ENCODE peak calls at places on chromosomes 11 and 22, in ten cellular contexts. O is IMR-90, P is adrenal gland, H is GM12878, D is prostate gland, W is spleen, E is body of pancreas, Q is HCT116, N is sigmoid colon, Z is lower leg skin. T is an unnamed sample.

GRCh38 chr22:19789406-19789805 is 28.8 kb downstream of the TBX1 start:
- DNase-seq in O (no peak), P (no peak), H (no peak), D (no peak), W (peak), E (no peak), Q (no peak), N (peak), Z (no peak), T (no peak)

GRCh38 chr22:17920145-17920605 is 104.2 kb downstream of the MICAL3 start:
- DNase-seq in O (peak), P (peak), H (no peak), D (peak), W (peak), E (no peak), Q (no peak), N (no peak), Z (no peak), T (peak)

GRCh38 chr22:36279219-36279666 is 26.3 kb downstream of the APOL1 start:
- DNase-seq in O (no peak), P (no peak), H (no peak), D (no peak), W (no peak), E (no peak), Q (no peak), N (no peak), Z (no peak), T (peak)

GRCh38 chr11:67563354-67564114 is 20.1 kb upstream of the GSTP1 start:
- DNase-seq in O (peak), P (peak), H (no peak), D (no peak), W (no peak), E (peak), Q (peak), N (peak), Z (no peak), T (peak)

GRCh38 chr11:129458756-129459535 is 83.3 kb downstream of the BARX2 start:
- DNase-seq in O (no peak), P (no peak), H (no peak), D (peak), W (no peak), E (no peak), Q (no peak), N (no peak), Z (no peak), T (no peak)

GRCh38 chr11:8709002-8709672 is 26.5 kb downstream of the RPL27A start:
- DNase-seq in O (peak), P (peak), H (no peak), D (peak), W (no peak), E (peak), Q (no peak), N (peak), Z (peak), T (peak)

GRCh38 chr11:84642500-84642899 is 984.6 kb downstream of the DLG2 start:
- DNase-seq in O (no peak), P (no peak), H (no peak), D (no peak), W (no peak), E (no peak), Q (no peak), N (no peak), Z (no peak), T (no peak)

GRCh38 chr11:48037709-48038468 is 57.5 kb downstream of the PTPRJ start:
- DNase-seq in O (peak), P (no peak), H (no peak), D (no peak), W (peak), E (no peak), Q (no peak), N (no peak), Z (no peak), T (no peak)

GRCh38 chr22:23014250-23014649 is 56.1 kb upstream of the GNAZ start:
- DNase-seq in O (no peak), P (no peak), H (no peak), D (no peak), W (no peak), E (no peak), Q (no peak), N (no peak), Z (no peak), T (no peak)

GRCh38 chr11:111923951-111924350 is 5.2 kb downstream of the C11orf52 start:
- DNase-seq in O (no peak), P (no peak), H (no peak), D (no peak), W (no peak), E (no peak), Q (no peak), N (peak), Z (no peak), T (no peak)

GRCh38 chr11:65505434-65506315 is 6.8 kb downstream of the MALAT1 start:
- DNase-seq in O (peak), P (peak), H (no peak), D (peak), W (no peak), E (no peak), Q (no peak), N (peak), Z (no peak), T (no peak)
- TF ChIP-seq POLR2A in O (no peak), P (peak), H (peak), D (peak), W (no peak), E (peak), Q (no peak), N (no peak), Z (no peak), T (no peak)

GRCh38 chr22:25763239-25763777 is 21.3 kb downstream of the MYO18B start:
- DNase-seq in O (no peak), P (no peak), H (no peak), D (no peak), W (no peak), E (no peak), Q (no peak), N (no peak), Z (no peak), T (no peak)

GRCh38 chr22:25765801-25766200 is 23.8 kb downstream of the MYO18B start:
- DNase-seq in O (no peak), P (no peak), H (no peak), D (no peak), W (no peak), E (no peak), Q (no peak), N (no peak), Z (no peak), T (no peak)

GRCh38 chr22:25765016-25765367 is 23.0 kb downstream of the MYO18B start:
- DNase-seq in O (no peak), P (no peak), H (no peak), D (no peak), W (no peak), E (no peak), Q (no peak), N (no peak), Z (no peak), T (no peak)

GRCh38 chr22:25766418-25766817 is 24.4 kb downstream of the MYO18B start:
- DNase-seq in O (no peak), P (no peak), H (no peak), D (no peak), W (no peak), E (no peak), Q (no peak), N (no peak), Z (no peak), T (no peak)

GRCh38 chr22:25764270-25765015 is 22.5 kb downstream of the MYO18B start:
- DNase-seq in O (no peak), P (no peak), H (no peak), D (no peak), W (peak), E (no peak), Q (no peak), N (no peak), Z (no peak), T (no peak)
- TF ChIP-seq CTCF in O (no peak), P (no peak), H (no peak), D (no peak), W (no peak), E (no peak), Q (peak), N (no peak), Z (no peak), T (no peak)

GRCh38 chr22:38481871-38482332 is 14.0 kb downstream of the KDELR3 start:
- DNase-seq in O (no peak), P (no peak), H (no peak), D (no peak), W (peak), E (peak), Q (no peak), N (no peak), Z (no peak), T (no peak)
- TF ChIP-seq POLR2A in O (no peak), P (no peak), H (peak), D (no peak), W (no peak), E (peak), Q (no peak), N (no peak), Z (no peak), T (no peak)

DNA sequence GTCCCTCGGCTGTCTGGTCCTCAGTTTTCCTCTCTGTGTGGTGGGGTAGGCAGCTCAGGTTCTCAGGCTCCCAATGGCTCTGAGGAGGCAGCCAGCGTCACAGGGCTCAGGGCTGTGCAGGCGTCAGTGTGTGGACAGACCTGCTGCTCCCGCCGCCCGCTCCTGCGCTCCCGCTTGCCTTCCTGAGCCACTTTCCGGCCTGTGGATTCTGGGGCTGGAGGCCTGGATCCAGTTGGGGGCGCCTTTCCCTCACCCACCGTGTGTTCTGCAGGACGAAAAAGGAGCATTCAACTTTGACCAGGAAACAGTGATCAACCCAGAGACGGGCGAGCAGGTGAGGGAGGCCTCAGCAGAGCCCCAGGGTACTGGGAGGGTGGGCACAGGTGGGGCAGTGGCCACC is 14.7 kb downstream of the DPP3 start:
- DNase-seq in O (no peak), P (no peak), H (no peak), D (no peak), W (no peak), E (no peak), Q (no peak), N (no peak), Z (no peak), T (no peak)
- TF ChIP-seq CTCF in O (no peak), P (no peak), H (no peak), D (no peak), W (no peak), E (no peak), Q (no peak), N (no peak), Z (no peak), T (no peak)

DNA sequence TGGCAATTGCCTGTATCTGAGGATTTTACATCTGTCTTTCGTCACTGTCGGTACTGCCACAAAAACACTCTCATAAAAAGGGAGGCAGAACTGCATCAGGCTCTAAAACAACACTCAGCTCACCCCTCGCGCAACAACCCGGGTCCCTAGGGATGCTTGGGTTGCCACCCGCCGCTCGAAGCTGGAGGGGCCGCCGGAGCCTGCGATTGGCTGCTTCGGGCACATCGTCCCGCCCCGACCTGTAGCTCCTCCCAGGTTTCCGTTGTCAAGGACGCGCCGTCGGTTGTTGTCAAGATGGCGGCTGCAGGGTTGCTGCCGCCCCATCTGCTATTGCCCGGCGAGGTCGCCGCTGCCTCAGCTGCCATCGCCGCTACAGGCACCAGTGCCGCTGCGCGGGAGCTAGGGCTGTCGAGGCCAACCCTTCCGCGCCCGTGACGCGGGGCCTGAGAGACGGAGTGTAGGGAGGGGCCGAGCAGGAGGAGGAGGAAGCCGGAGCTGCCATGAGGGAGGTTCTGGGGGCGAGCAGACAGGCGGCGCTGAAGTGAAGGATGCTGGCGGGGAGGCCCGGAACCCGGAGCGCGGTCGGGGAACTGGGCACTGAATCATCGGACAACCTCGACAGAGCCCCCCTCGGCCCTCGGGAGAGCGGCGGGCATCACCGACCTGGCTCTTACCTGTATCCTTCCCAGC is at the start of gene CEP126:
- DNase-seq in O (peak), P (peak), H (peak), D (peak), W (peak), E (peak), Q (peak), N (peak), Z (peak), T (peak)
- TF ChIP-seq POLR2A in O (peak), P (peak), H (no peak), D (peak), W (no peak), E (peak), Q (no peak), N (no peak), Z (no peak), T (peak)

GRCh38 chr11:95232666-95233065 is 1.7 kb upstream of the SESN3 start:
- DNase-seq in O (no peak), P (no peak), H (no peak), D (no peak), W (no peak), E (no peak), Q (no peak), N (no peak), Z (no peak), T (no peak)
- TF ChIP-seq CTCF in O (no peak), P (no peak), H (no peak), D (no peak), W (no peak), E (no peak), Q (no peak), N (no peak), Z (no peak), T (no peak)